ENCODE peak calls at places on chromosomes 4 and X, in six cellular contexts. F, B, Q, I, W and L are unnamed samples. For H3K79me2, the result is how much of the 10 kb centered on the place peaks cover.

GRCh38 chrX:68870357-68870756 is 41.5 kb downstream of the EFNB1 start:
- DNase-seq in F (no peak), B (no peak), Q (no peak), I (no peak), W (no peak), L (no peak)

GRCh38 chr4:101977096-101977495 is 186.6 kb downstream of the BANK1 start:
- DNase-seq in F (peak), B (peak), Q (peak), I (no peak), W (peak), L (peak)

GRCh38 chr4:39295784-39296183 is 70.4 kb downstream of the RFC1 start:
- DNase-seq in F (no peak), B (no peak), Q (no peak), I (no peak), W (no peak), L (no peak)

GRCh38 chr4:13642163-13642562 is 14.6 kb upstream of the BOD1L1 start:
- DNase-seq in F (no peak), B (peak), Q (peak), I (no peak), W (peak), L (peak)

GRCh38 chr4:848307-848691 is 22.4 kb upstream of the CPLX1 start:
- DNase-seq in F (no peak), B (no peak), Q (no peak), I (no peak), W (no peak), L (no peak)

GRCh38 chrX:30488092-30488491 is 89.5 kb downstream of the TASL start:
- DNase-seq in F (peak), B (peak), Q (peak), I (peak), W (peak), L (no peak)

GRCh38 chrX:21408776-21409175 is 34.6 kb downstream of the CNKSR2 start:
- DNase-seq in F (no peak), B (no peak), Q (peak), I (no peak), W (no peak), L (peak)

GRCh38 chrX:31147175-31147574 is 75.3 kb upstream of the FTHL17 start:
- DNase-seq in F (no peak), B (no peak), Q (no peak), I (no peak), W (no peak), L (no peak)

GRCh38 chr4:66750273-66750672 is 795.0 kb downstream of the CENPC start:
- DNase-seq in F (no peak), B (peak), Q (no peak), I (peak), W (no peak), L (peak)

GRCh38 chr4:39319678-39320077 is 46.5 kb downstream of the RFC1 start:
- DNase-seq in F (peak), B (peak), Q (peak), I (no peak), W (peak), L (peak)

GRCh38 chrX:149720021-149720689 is 8.3 kb downstream of the MAGEA11 start:
- DNase-seq in F (no peak), B (no peak), Q (no peak), I (no peak), W (no peak), L (peak)

GRCh38 chrX:139560221-139560620 is 29.7 kb downstream of the F9 start:
- DNase-seq in F (no peak), B (peak), Q (peak), I (no peak), W (no peak), L (peak)

GRCh38 chr4:166078956-166079355 is 205.9 kb downstream of the TLL1 start:
- DNase-seq in F (no peak), B (peak), Q (peak), I (peak), W (no peak), L (no peak)

GRCh38 chr4:114115526-114115925 is 136.1 kb upstream of the ARSJ start:
- DNase-seq in F (no peak), B (no peak), Q (no peak), I (no peak), W (no peak), L (no peak)

GRCh38 chrX:15142084-15142715 is 127.7 kb downstream of the ASB9 start:
- DNase-seq in F (no peak), B (no peak), Q (peak), I (no peak), W (no peak), L (peak)

GRCh38 chrX:8755116-8755515 is 23.2 kb upstream of the ANOS1 start:
- DNase-seq in F (no peak), B (peak), Q (no peak), I (peak), W (no peak), L (no peak)

GRCh38 chr4:10732235-10732975 is 47.8 kb upstream of the CLNK start:
- DNase-seq in F (no peak), B (no peak), Q (no peak), I (no peak), W (no peak), L (no peak)

GRCh38 chrX:71144651-71145050 is at the start of gene NLGN3:
- DNase-seq in F (no peak), B (no peak), Q (peak), I (peak), W (peak), L (no peak)

GRCh38 chr4:16952462-16952871 is 54.0 kb upstream of the LDB2 start:
- DNase-seq in F (no peak), B (no peak), Q (peak), I (no peak), W (peak), L (peak)

GRCh38 chrX:132059973-132060540 is 37.0 kb downstream of the STK26 start:
- DNase-seq in F (no peak), B (peak), Q (no peak), I (no peak), W (no peak), L (no peak)

GRCh38 chrX:139969286-139969685 is 4.0 kb upstream of the CXorf66 start:
- DNase-seq in F (no peak), B (no peak), Q (no peak), I (peak), W (no peak), L (no peak)

GRCh38 chr4:137125011-137125410 is 407.3 kb downstream of the PCDH18 start:
- DNase-seq in F (peak), B (peak), Q (peak), I (no peak), W (peak), L (peak)

GRCh38 chr4:131721883-131722282 is 1427.2 kb upstream of the PCDH10 start:
- DNase-seq in F (no peak), B (no peak), Q (no peak), I (no peak), W (no peak), L (no peak)

GRCh38 chr4:45004326-45004725 is 278.0 kb upstream of the GNPDA2 start:
- DNase-seq in F (no peak), B (peak), Q (no peak), I (no peak), W (no peak), L (no peak)

GRCh38 chr4:110106946-110107325 is 91.5 kb downstream of the ELOVL6 start:
- DNase-seq in F (no peak), B (peak), Q (peak), I (peak), W (peak), L (peak)

GRCh38 chr4:2276581-2277325 is 14.8 kb upstream of the MXD4 start:
- DNase-seq in F (no peak), B (no peak), Q (no peak), I (no peak), W (no peak), L (no peak)

GRCh38 chr4:71148545-71148944 is 155.1 kb downstream of the DCK start:
- DNase-seq in F (no peak), B (no peak), Q (no peak), I (no peak), W (no peak), L (no peak)

GRCh38 chrX:44898411-44899221 is 25.6 kb downstream of the KDM6A start:
- DNase-seq in F (no peak), B (no peak), Q (no peak), I (no peak), W (peak), L (peak)

GRCh38 chrX:65528705-65529340 is 5.8 kb downstream of the LAS1L start:
- DNase-seq in F (no peak), B (peak), Q (peak), I (peak), W (peak), L (no peak)

GRCh38 chr4:3397128-3397527 is 44.6 kb upstream of the HGFAC start:
- DNase-seq in F (no peak), B (no peak), Q (no peak), I (no peak), W (no peak), L (no peak)

GRCh38 chr4:54368861-54369260 is 139.8 kb downstream of the PDGFRA start:
- DNase-seq in F (no peak), B (no peak), Q (no peak), I (no peak), W (peak), L (no peak)

GRCh38 chrX:40130207-40130606 is 32.4 kb upstream of the BCOR start:
- DNase-seq in F (peak), B (peak), Q (peak), I (no peak), W (no peak), L (peak)

GRCh38 chrX:19867938-19868337 is 19.5 kb downstream of the SH3KBP1 start:
- DNase-seq in F (no peak), B (no peak), Q (no peak), I (no peak), W (no peak), L (no peak)

GRCh38 chrX:19867411-19867732 is 20.0 kb downstream of the SH3KBP1 start:
- DNase-seq in F (no peak), B (peak), Q (peak), I (no peak), W (peak), L (peak)

GRCh38 chrX:19864736-19865135 is 22.7 kb downstream of the SH3KBP1 start:
- DNase-seq in F (no peak), B (no peak), Q (no peak), I (no peak), W (no peak), L (no peak)

GRCh38 chrX:19866626-19867410 is 20.6 kb downstream of the SH3KBP1 start:
- DNase-seq in F (no peak), B (no peak), Q (no peak), I (no peak), W (no peak), L (no peak)

DNA sequence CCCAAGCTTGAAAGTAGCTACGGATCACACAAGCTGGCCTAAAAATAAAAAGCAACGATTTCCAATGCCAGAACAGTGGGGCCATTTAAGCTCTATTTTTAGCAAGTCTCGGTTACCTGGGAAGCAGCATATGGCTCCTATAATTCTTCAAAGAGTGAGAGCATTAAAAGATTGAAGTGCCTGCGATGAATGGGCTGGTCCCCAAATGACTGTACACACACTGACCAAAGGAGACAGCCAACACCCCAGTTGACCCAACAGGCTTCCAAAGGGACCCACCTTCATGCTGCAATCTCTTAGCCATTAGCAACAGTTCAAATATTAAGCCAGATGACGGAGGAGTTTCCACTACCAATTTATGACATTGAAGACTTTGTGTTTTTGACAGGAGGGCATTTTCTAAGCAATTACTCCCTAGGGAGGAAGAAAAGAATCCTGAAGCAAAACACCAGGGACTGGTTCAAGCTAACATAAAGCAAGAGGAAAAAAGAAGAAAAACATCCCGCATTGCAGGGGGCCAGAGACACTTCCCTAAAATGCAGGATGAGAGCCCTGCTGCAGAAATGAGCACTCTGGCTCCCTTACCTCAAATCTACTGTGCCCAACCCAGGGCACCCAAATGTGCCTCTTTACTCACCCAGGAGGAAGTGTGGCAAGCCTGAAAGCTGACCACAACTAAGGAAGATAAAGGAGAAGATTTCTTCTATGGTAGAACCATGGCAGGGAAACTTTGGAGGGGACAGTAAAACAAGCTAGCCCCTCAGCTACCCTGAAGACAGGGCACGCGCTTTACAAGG is 21.6 kb downstream of the SH3KBP1 start:
- DNase-seq in F (no peak), B (no peak), Q (no peak), I (no peak), W (no peak), L (no peak)
- H3K79me2 ChIP-seq in F (under half), B (under half), Q (half or more), I (under half), W (under half), L (under half)

DNA sequence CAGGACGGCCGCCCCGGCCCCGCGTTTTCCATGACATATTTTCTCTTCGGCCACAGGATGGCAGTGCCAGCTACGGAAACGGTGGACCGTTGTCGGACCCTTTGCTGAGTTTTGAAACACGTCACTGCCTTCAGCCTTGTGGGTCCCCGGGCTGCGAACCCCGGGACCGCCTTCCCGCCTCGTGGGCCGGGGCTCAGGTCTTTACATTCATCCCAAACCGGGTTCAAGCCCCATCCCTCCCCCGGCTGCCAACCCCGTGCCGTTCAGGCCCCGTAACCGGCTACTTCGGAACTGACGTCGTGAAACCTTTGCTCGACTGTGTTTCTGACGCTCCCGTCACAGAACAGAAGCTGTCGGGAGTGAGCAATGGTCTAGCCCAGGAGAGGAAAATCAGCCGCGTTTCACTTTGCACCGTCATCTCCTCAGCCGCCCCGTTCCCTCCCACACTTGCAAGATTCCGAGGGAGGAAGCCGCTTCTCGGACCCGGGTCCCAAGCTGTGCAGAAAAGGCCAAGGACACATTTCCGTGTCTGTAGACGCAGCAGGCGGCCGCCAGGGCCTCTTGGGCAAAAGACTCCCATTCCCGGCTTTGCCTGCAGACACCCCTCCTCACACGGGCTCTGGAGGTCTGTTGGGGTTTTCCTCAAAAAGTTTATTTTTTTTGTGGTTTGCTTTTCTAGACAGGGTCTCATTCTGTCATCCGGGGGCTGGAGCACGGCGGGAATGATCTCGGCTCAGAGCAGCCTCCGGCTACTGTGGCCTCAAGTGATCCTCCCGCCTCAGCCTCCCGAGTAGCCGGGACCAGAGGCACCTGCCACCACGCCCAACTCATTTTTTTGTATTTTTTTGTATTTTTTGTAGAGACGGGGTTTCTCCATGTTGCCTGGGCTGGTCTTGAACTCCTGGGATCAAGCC is 41.4 kb upstream of the PPP2R3B start:
- DNase-seq in F (no peak), B (peak), Q (peak), I (peak), W (peak), L (no peak)
- H3K4me3 ChIP-seq in F (no peak), B (no peak), Q (no peak), I (peak), W (peak), L (no peak)

GRCh38 chr4:15455290-15455689 is 14.4 kb upstream of the CC2D2A start:
- DNase-seq in F (no peak), B (no peak), Q (peak), I (no peak), W (peak), L (no peak)
- H3K27ac ChIP-seq in F (no peak), B (no peak), Q (no peak), I (no peak), W (no peak), L (no peak)

GRCh38 chr4:162787120-162787519 is 379.6 kb downstream of the NAF1 start:
- DNase-seq in F (no peak), B (no peak), Q (no peak), I (no peak), W (no peak), L (no peak)
- H3K79me2 ChIP-seq in F (under half), B (under half), Q (under half), I (under half), W (under half), L (under half)

DNA sequence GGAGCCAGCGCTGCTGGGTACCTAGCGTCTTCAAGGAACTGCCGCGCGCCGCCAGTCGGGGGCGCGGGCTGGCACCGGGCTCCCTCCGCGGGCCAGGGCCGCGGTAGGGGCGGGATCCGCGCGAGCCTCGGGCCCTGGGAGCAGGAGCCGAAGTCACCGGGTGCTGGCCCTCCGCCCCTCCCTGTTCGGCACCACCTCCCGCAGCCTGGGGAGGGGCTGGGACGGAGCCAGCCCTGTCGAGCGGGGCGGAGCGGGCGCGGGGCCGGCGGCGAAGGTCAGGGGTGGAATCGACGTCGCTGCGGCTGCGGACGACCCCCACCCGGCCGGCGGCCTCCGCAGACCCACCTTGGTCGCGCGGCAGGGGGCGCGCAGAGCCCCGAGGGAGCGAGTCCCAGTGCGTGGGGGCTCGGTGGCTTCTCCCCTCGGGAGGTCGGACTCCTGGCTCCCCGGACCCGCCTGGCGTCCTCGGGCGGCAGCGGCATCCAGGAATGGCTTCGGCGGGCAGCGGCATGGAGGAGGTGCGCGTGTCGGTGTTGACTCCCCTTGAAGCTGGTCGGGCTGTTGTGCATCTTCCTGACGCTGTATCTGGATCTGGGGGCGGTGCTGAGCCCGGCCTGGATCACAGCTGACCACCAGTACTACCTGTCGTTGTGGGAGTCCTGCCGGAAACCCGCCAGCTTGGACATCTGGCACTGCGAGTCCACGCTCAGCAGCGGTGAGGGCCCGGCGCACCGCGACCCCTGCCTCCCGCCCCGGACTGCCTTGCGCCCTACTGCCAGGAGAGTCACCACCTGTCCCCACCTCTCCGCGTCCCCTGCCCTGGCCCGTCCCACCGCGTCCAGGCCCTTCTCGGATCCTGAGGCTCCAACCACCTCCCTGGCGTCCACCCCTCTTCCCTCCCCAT is 50.5 kb upstream of the FAM47C start:
- DNase-seq in F (no peak), B (no peak), Q (no peak), I (peak), W (no peak), L (no peak)
- H3K4me3 ChIP-seq in F (no peak), B (no peak), Q (no peak), I (peak), W (peak), L (peak)

GRCh38 chr4:147773261-147774184 is 41.6 kb downstream of the ARHGAP10 start:
- DNase-seq in F (no peak), B (peak), Q (peak), I (no peak), W (peak), L (peak)
- H3K27ac ChIP-seq in F (no peak), B (peak), Q (peak), I (no peak), W (peak), L (peak)